ENCODE peak calls at places on chromosomes 5 and 9, in five cellular contexts. One of them, this sample, is unnamed.

GRCh38 chr9:136773386-136774044 is 9.2 kb upstream of the LCN15 start:
- DNase-seq in glutamatergic neuron: no peak
- DNase-seq in T47D: peak
- DNase-seq in stimulated activated CD4-positive, alpha-beta T cell treated with anti-CD3 and anti-CD28 coated beads, Interleukin-1b, Interleukin-23, amount 100 ng/mL, for 4 hours: no peak
- DNase-seq in activated CD8-positive, alpha-beta T cell treated with anti-CD3 and anti-CD28 coated beads, Interleukin-2, amount 10 ng/mL, durations not matched to agents 7 days and 5 days: peak
- DNase-seq in this sample: no peak

GRCh38 chr9:129027685-129028191 is 393 bp downstream of the SH3GLB2 start:
- DNase-seq in glutamatergic neuron: peak
- DNase-seq in T47D: peak
- DNase-seq in stimulated activated CD4-positive, alpha-beta T cell treated with anti-CD3 and anti-CD28 coated beads, Interleukin-1b, Interleukin-23, amount 100 ng/mL, for 4 hours: no peak
- DNase-seq in activated CD8-positive, alpha-beta T cell treated with anti-CD3 and anti-CD28 coated beads, Interleukin-2, amount 10 ng/mL, durations not matched to agents 7 days and 5 days: peak
- DNase-seq in this sample: no peak

GRCh38 chr5:1792842-1793266 is 6.8 kb downstream of the MRPL36 start:
- DNase-seq in glutamatergic neuron: no peak
- DNase-seq in T47D: no peak
- DNase-seq in stimulated activated CD4-positive, alpha-beta T cell treated with anti-CD3 and anti-CD28 coated beads, Interleukin-1b, Interleukin-23, amount 100 ng/mL, for 4 hours: peak
- DNase-seq in activated CD8-positive, alpha-beta T cell treated with anti-CD3 and anti-CD28 coated beads, Interleukin-2, amount 10 ng/mL, durations not matched to agents 7 days and 5 days: peak
- DNase-seq in this sample: no peak

GRCh38 chr5:127216906-127217675 is 73.5 kb upstream of the MEGF10 start:
- DNase-seq in glutamatergic neuron: peak
- DNase-seq in T47D: no peak
- DNase-seq in stimulated activated CD4-positive, alpha-beta T cell treated with anti-CD3 and anti-CD28 coated beads, Interleukin-1b, Interleukin-23, amount 100 ng/mL, for 4 hours: no peak
- DNase-seq in activated CD8-positive, alpha-beta T cell treated with anti-CD3 and anti-CD28 coated beads, Interleukin-2, amount 10 ng/mL, durations not matched to agents 7 days and 5 days: no peak
- DNase-seq in this sample: no peak

GRCh38 chr5:32780508-32780919 is 69.4 kb downstream of the NPR3 start:
- DNase-seq in glutamatergic neuron: no peak
- DNase-seq in T47D: no peak
- DNase-seq in stimulated activated CD4-positive, alpha-beta T cell treated with anti-CD3 and anti-CD28 coated beads, Interleukin-1b, Interleukin-23, amount 100 ng/mL, for 4 hours: no peak
- DNase-seq in activated CD8-positive, alpha-beta T cell treated with anti-CD3 and anti-CD28 coated beads, Interleukin-2, amount 10 ng/mL, durations not matched to agents 7 days and 5 days: no peak
- DNase-seq in this sample: no peak

GRCh38 chr9:130948266-130948665 is 9.2 kb upstream of the FIBCD1 start:
- DNase-seq in glutamatergic neuron: no peak
- DNase-seq in T47D: no peak
- DNase-seq in stimulated activated CD4-positive, alpha-beta T cell treated with anti-CD3 and anti-CD28 coated beads, Interleukin-1b, Interleukin-23, amount 100 ng/mL, for 4 hours: no peak
- DNase-seq in activated CD8-positive, alpha-beta T cell treated with anti-CD3 and anti-CD28 coated beads, Interleukin-2, amount 10 ng/mL, durations not matched to agents 7 days and 5 days: no peak
- DNase-seq in this sample: no peak

GRCh38 chr5:133354323-133355161 is 257.8 kb downstream of the FSTL4 start:
- DNase-seq in glutamatergic neuron: no peak
- DNase-seq in T47D: no peak
- DNase-seq in stimulated activated CD4-positive, alpha-beta T cell treated with anti-CD3 and anti-CD28 coated beads, Interleukin-1b, Interleukin-23, amount 100 ng/mL, for 4 hours: no peak
- DNase-seq in activated CD8-positive, alpha-beta T cell treated with anti-CD3 and anti-CD28 coated beads, Interleukin-2, amount 10 ng/mL, durations not matched to agents 7 days and 5 days: no peak
- DNase-seq in this sample: no peak

GRCh38 chr5:234450-234849 is 16.3 kb downstream of the SDHA start:
- DNase-seq in glutamatergic neuron: no peak
- DNase-seq in T47D: no peak
- DNase-seq in stimulated activated CD4-positive, alpha-beta T cell treated with anti-CD3 and anti-CD28 coated beads, Interleukin-1b, Interleukin-23, amount 100 ng/mL, for 4 hours: no peak
- DNase-seq in activated CD8-positive, alpha-beta T cell treated with anti-CD3 and anti-CD28 coated beads, Interleukin-2, amount 10 ng/mL, durations not matched to agents 7 days and 5 days: no peak
- DNase-seq in this sample: no peak

GRCh38 chr9:115013998-115014397 is 83.6 kb upstream of the TNFSF8 start:
- DNase-seq in glutamatergic neuron: peak
- DNase-seq in T47D: peak
- DNase-seq in stimulated activated CD4-positive, alpha-beta T cell treated with anti-CD3 and anti-CD28 coated beads, Interleukin-1b, Interleukin-23, amount 100 ng/mL, for 4 hours: peak
- DNase-seq in activated CD8-positive, alpha-beta T cell treated with anti-CD3 and anti-CD28 coated beads, Interleukin-2, amount 10 ng/mL, durations not matched to agents 7 days and 5 days: peak
- DNase-seq in this sample: peak

GRCh38 chr9:116027511-116027910 is 126.1 kb upstream of the PAPPA start:
- DNase-seq in glutamatergic neuron: no peak
- DNase-seq in T47D: no peak
- DNase-seq in stimulated activated CD4-positive, alpha-beta T cell treated with anti-CD3 and anti-CD28 coated beads, Interleukin-1b, Interleukin-23, amount 100 ng/mL, for 4 hours: no peak
- DNase-seq in activated CD8-positive, alpha-beta T cell treated with anti-CD3 and anti-CD28 coated beads, Interleukin-2, amount 10 ng/mL, durations not matched to agents 7 days and 5 days: no peak
- DNase-seq in this sample: no peak

GRCh38 chr5:359301-359897 is 37.9 kb downstream of the AHRR start:
- DNase-seq in glutamatergic neuron: peak
- DNase-seq in T47D: no peak
- DNase-seq in stimulated activated CD4-positive, alpha-beta T cell treated with anti-CD3 and anti-CD28 coated beads, Interleukin-1b, Interleukin-23, amount 100 ng/mL, for 4 hours: no peak
- DNase-seq in activated CD8-positive, alpha-beta T cell treated with anti-CD3 and anti-CD28 coated beads, Interleukin-2, amount 10 ng/mL, durations not matched to agents 7 days and 5 days: no peak
- DNase-seq in this sample: no peak

GRCh38 chr9:133994359-133995011 is 2.4 kb upstream of the VAV2 start:
- DNase-seq in glutamatergic neuron: peak
- DNase-seq in T47D: peak
- DNase-seq in stimulated activated CD4-positive, alpha-beta T cell treated with anti-CD3 and anti-CD28 coated beads, Interleukin-1b, Interleukin-23, amount 100 ng/mL, for 4 hours: peak
- DNase-seq in activated CD8-positive, alpha-beta T cell treated with anti-CD3 and anti-CD28 coated beads, Interleukin-2, amount 10 ng/mL, durations not matched to agents 7 days and 5 days: peak
- DNase-seq in this sample: peak

GRCh38 chr5:61010759-61011460 is 65.9 kb downstream of the NDUFAF2 start:
- DNase-seq in glutamatergic neuron: no peak
- DNase-seq in T47D: peak
- DNase-seq in stimulated activated CD4-positive, alpha-beta T cell treated with anti-CD3 and anti-CD28 coated beads, Interleukin-1b, Interleukin-23, amount 100 ng/mL, for 4 hours: no peak
- DNase-seq in activated CD8-positive, alpha-beta T cell treated with anti-CD3 and anti-CD28 coated beads, Interleukin-2, amount 10 ng/mL, durations not matched to agents 7 days and 5 days: no peak
- DNase-seq in this sample: no peak

GRCh38 chr5:66134407-66134843 is 9.7 kb upstream of the SREK1 start:
- DNase-seq in glutamatergic neuron: no peak
- DNase-seq in T47D: peak
- DNase-seq in stimulated activated CD4-positive, alpha-beta T cell treated with anti-CD3 and anti-CD28 coated beads, Interleukin-1b, Interleukin-23, amount 100 ng/mL, for 4 hours: no peak
- DNase-seq in activated CD8-positive, alpha-beta T cell treated with anti-CD3 and anti-CD28 coated beads, Interleukin-2, amount 10 ng/mL, durations not matched to agents 7 days and 5 days: no peak
- DNase-seq in this sample: no peak

GRCh38 chr9:122029898-122030297 is 63.2 kb downstream of the TTLL11 start:
- DNase-seq in glutamatergic neuron: no peak
- DNase-seq in T47D: peak
- DNase-seq in stimulated activated CD4-positive, alpha-beta T cell treated with anti-CD3 and anti-CD28 coated beads, Interleukin-1b, Interleukin-23, amount 100 ng/mL, for 4 hours: no peak
- DNase-seq in activated CD8-positive, alpha-beta T cell treated with anti-CD3 and anti-CD28 coated beads, Interleukin-2, amount 10 ng/mL, durations not matched to agents 7 days and 5 days: no peak
- DNase-seq in this sample: no peak

GRCh38 chr5:85549229-85549628 is 1068.5 kb upstream of the COX7C start:
- DNase-seq in glutamatergic neuron: no peak
- DNase-seq in T47D: no peak
- DNase-seq in stimulated activated CD4-positive, alpha-beta T cell treated with anti-CD3 and anti-CD28 coated beads, Interleukin-1b, Interleukin-23, amount 100 ng/mL, for 4 hours: no peak
- DNase-seq in activated CD8-positive, alpha-beta T cell treated with anti-CD3 and anti-CD28 coated beads, Interleukin-2, amount 10 ng/mL, durations not matched to agents 7 days and 5 days: no peak
- DNase-seq in this sample: no peak

GRCh38 chr9:130885422-130886375 is 10.9 kb downstream of the QRFP start:
- DNase-seq in glutamatergic neuron: no peak
- DNase-seq in T47D: no peak
- DNase-seq in stimulated activated CD4-positive, alpha-beta T cell treated with anti-CD3 and anti-CD28 coated beads, Interleukin-1b, Interleukin-23, amount 100 ng/mL, for 4 hours: no peak
- DNase-seq in activated CD8-positive, alpha-beta T cell treated with anti-CD3 and anti-CD28 coated beads, Interleukin-2, amount 10 ng/mL, durations not matched to agents 7 days and 5 days: no peak
- DNase-seq in this sample: no peak

GRCh38 chr5:102998224-102998623 is 121.7 kb downstream of the GIN1 start:
- DNase-seq in glutamatergic neuron: no peak
- DNase-seq in T47D: no peak
- DNase-seq in stimulated activated CD4-positive, alpha-beta T cell treated with anti-CD3 and anti-CD28 coated beads, Interleukin-1b, Interleukin-23, amount 100 ng/mL, for 4 hours: no peak
- DNase-seq in activated CD8-positive, alpha-beta T cell treated with anti-CD3 and anti-CD28 coated beads, Interleukin-2, amount 10 ng/mL, durations not matched to agents 7 days and 5 days: no peak
- DNase-seq in this sample: no peak

GRCh38 chr9:36450110-36450732 is 50.2 kb upstream of the RNF38 start:
- DNase-seq in glutamatergic neuron: no peak
- DNase-seq in T47D: peak
- DNase-seq in stimulated activated CD4-positive, alpha-beta T cell treated with anti-CD3 and anti-CD28 coated beads, Interleukin-1b, Interleukin-23, amount 100 ng/mL, for 4 hours: no peak
- DNase-seq in activated CD8-positive, alpha-beta T cell treated with anti-CD3 and anti-CD28 coated beads, Interleukin-2, amount 10 ng/mL, durations not matched to agents 7 days and 5 days: peak
- DNase-seq in this sample: no peak

GRCh38 chr5:31232273-31232888 is 38.9 kb downstream of the CDH6 start:
- DNase-seq in glutamatergic neuron: no peak
- DNase-seq in T47D: peak
- DNase-seq in stimulated activated CD4-positive, alpha-beta T cell treated with anti-CD3 and anti-CD28 coated beads, Interleukin-1b, Interleukin-23, amount 100 ng/mL, for 4 hours: no peak
- DNase-seq in activated CD8-positive, alpha-beta T cell treated with anti-CD3 and anti-CD28 coated beads, Interleukin-2, amount 10 ng/mL, durations not matched to agents 7 days and 5 days: no peak
- DNase-seq in this sample: no peak

GRCh38 chr5:54013556-54014157 is 296.7 kb downstream of the ARL15 start:
- DNase-seq in glutamatergic neuron: no peak
- DNase-seq in T47D: peak
- DNase-seq in stimulated activated CD4-positive, alpha-beta T cell treated with anti-CD3 and anti-CD28 coated beads, Interleukin-1b, Interleukin-23, amount 100 ng/mL, for 4 hours: no peak
- DNase-seq in activated CD8-positive, alpha-beta T cell treated with anti-CD3 and anti-CD28 coated beads, Interleukin-2, amount 10 ng/mL, durations not matched to agents 7 days and 5 days: peak
- DNase-seq in this sample: no peak

GRCh38 chr9:127838375-127839078 is 15.9 kb downstream of the ENG start:
- DNase-seq in glutamatergic neuron: no peak
- DNase-seq in T47D: no peak
- DNase-seq in stimulated activated CD4-positive, alpha-beta T cell treated with anti-CD3 and anti-CD28 coated beads, Interleukin-1b, Interleukin-23, amount 100 ng/mL, for 4 hours: no peak
- DNase-seq in activated CD8-positive, alpha-beta T cell treated with anti-CD3 and anti-CD28 coated beads, Interleukin-2, amount 10 ng/mL, durations not matched to agents 7 days and 5 days: no peak
- DNase-seq in this sample: no peak

GRCh38 chr5:81626524-81626923 is 124.4 kb downstream of the SSBP2 start:
- DNase-seq in glutamatergic neuron: no peak
- DNase-seq in T47D: no peak
- DNase-seq in stimulated activated CD4-positive, alpha-beta T cell treated with anti-CD3 and anti-CD28 coated beads, Interleukin-1b, Interleukin-23, amount 100 ng/mL, for 4 hours: no peak
- DNase-seq in activated CD8-positive, alpha-beta T cell treated with anti-CD3 and anti-CD28 coated beads, Interleukin-2, amount 10 ng/mL, durations not matched to agents 7 days and 5 days: no peak
- DNase-seq in this sample: no peak

GRCh38 chr5:93581738-93582414 is 857 bp upstream of the NR2F1-AS1 start:
- DNase-seq in glutamatergic neuron: no peak
- DNase-seq in T47D: peak
- DNase-seq in stimulated activated CD4-positive, alpha-beta T cell treated with anti-CD3 and anti-CD28 coated beads, Interleukin-1b, Interleukin-23, amount 100 ng/mL, for 4 hours: no peak
- DNase-seq in activated CD8-positive, alpha-beta T cell treated with anti-CD3 and anti-CD28 coated beads, Interleukin-2, amount 10 ng/mL, durations not matched to agents 7 days and 5 days: no peak
- DNase-seq in this sample: no peak

GRCh38 chr9:75185585-75186170 is 97.4 kb downstream of the OSTF1 start:
- DNase-seq in glutamatergic neuron: peak
- DNase-seq in T47D: peak
- DNase-seq in stimulated activated CD4-positive, alpha-beta T cell treated with anti-CD3 and anti-CD28 coated beads, Interleukin-1b, Interleukin-23, amount 100 ng/mL, for 4 hours: peak
- DNase-seq in activated CD8-positive, alpha-beta T cell treated with anti-CD3 and anti-CD28 coated beads, Interleukin-2, amount 10 ng/mL, durations not matched to agents 7 days and 5 days: peak
- DNase-seq in this sample: no peak

GRCh38 chr5:159178978-159179377 is 30.4 kb downstream of the RNF145 start:
- DNase-seq in glutamatergic neuron: no peak
- DNase-seq in T47D: no peak
- DNase-seq in stimulated activated CD4-positive, alpha-beta T cell treated with anti-CD3 and anti-CD28 coated beads, Interleukin-1b, Interleukin-23, amount 100 ng/mL, for 4 hours: no peak
- DNase-seq in activated CD8-positive, alpha-beta T cell treated with anti-CD3 and anti-CD28 coated beads, Interleukin-2, amount 10 ng/mL, durations not matched to agents 7 days and 5 days: no peak
- DNase-seq in this sample: no peak

This sample was measured in NCI-H2107.